ENCODE peak calls at places on chromosomes 5 and 9, in six cellular contexts. One of them, this sample, is unnamed.
A peak's percentile ranks its signal among the peaks of the same experiment; 100 is the strongest.

GRCh38 chr9:16058131-16058549 is 505.3 kb downstream of the CCDC171 start:
- DNase-seq in SK-N-SH: no peak
- DNase-seq in neural progenitor cell: no peak
- DNase-seq in HCT116: no peak
- DNase-seq in GM23248: peak; percentile 76
- DNase-seq in OCI-LY7: no peak
- DNase-seq in this sample: peak; percentile 31

GRCh38 chr5:62720036-62720441 is 141.4 kb downstream of the LRRC70 start:
- DNase-seq in SK-N-SH: peak; percentile 31
- DNase-seq in neural progenitor cell: peak; percentile 69
- DNase-seq in HCT116: peak; percentile 31
- DNase-seq in GM23248: peak; percentile 55
- DNase-seq in OCI-LY7: peak; percentile 24
- DNase-seq in this sample: peak; percentile 77

GRCh38 chr5:33075731-33076130 is 364.6 kb downstream of the NPR3 start:
- DNase-seq in SK-N-SH: no peak
- DNase-seq in neural progenitor cell: no peak
- DNase-seq in HCT116: no peak
- DNase-seq in GM23248: peak; percentile 41
- DNase-seq in OCI-LY7: no peak
- DNase-seq in this sample: no peak

GRCh38 chr5:55036477-55036876 is 12.4 kb downstream of the GZMK start:
- DNase-seq in SK-N-SH: no peak
- DNase-seq in neural progenitor cell: no peak
- DNase-seq in HCT116: no peak
- DNase-seq in GM23248: peak; percentile 30
- DNase-seq in OCI-LY7: no peak
- DNase-seq in this sample: no peak

GRCh38 chr9:19799784-19800183 is 10.9 kb upstream of the SLC24A2 start:
- DNase-seq in SK-N-SH: no peak
- DNase-seq in neural progenitor cell: peak; percentile 77
- DNase-seq in HCT116: no peak
- DNase-seq in GM23248: no peak
- DNase-seq in OCI-LY7: no peak
- DNase-seq in this sample: peak; percentile 89

GRCh38 chr5:109688999-109689739 is 558 bp upstream of the MAN2A1 start:
- DNase-seq in SK-N-SH: peak; percentile 96
- DNase-seq in neural progenitor cell: peak; percentile 97
- DNase-seq in HCT116: peak; percentile 71
- DNase-seq in GM23248: peak; percentile 96
- DNase-seq in OCI-LY7: peak; percentile 94
- DNase-seq in this sample: peak; percentile 93

GRCh38 chr5:87069974-87070608 is 197.6 kb upstream of the RASA1 start:
- DNase-seq in SK-N-SH: no peak
- DNase-seq in neural progenitor cell: peak; percentile 6
- DNase-seq in HCT116: peak; percentile 21
- DNase-seq in GM23248: peak; percentile 79
- DNase-seq in OCI-LY7: peak; percentile 48
- DNase-seq in this sample: peak; percentile 38

GRCh38 chr5:78235289-78235688 is 59.2 kb downstream of the AP3B1 start:
- DNase-seq in SK-N-SH: no peak
- DNase-seq in neural progenitor cell: no peak
- DNase-seq in HCT116: no peak
- DNase-seq in GM23248: peak; percentile 48
- DNase-seq in OCI-LY7: no peak
- DNase-seq in this sample: no peak

GRCh38 chr9:105050296-105050695 is 122.3 kb upstream of the ABCA1 start:
- DNase-seq in SK-N-SH: no peak
- DNase-seq in neural progenitor cell: no peak
- DNase-seq in HCT116: no peak
- DNase-seq in GM23248: peak; percentile 50
- DNase-seq in OCI-LY7: no peak
- DNase-seq in this sample: no peak

GRCh38 chr5:9733456-9733855 is 103.3 kb upstream of the TAS2R1 start:
- DNase-seq in SK-N-SH: no peak
- DNase-seq in neural progenitor cell: no peak
- DNase-seq in HCT116: no peak
- DNase-seq in GM23248: peak; percentile 35
- DNase-seq in OCI-LY7: no peak
- DNase-seq in this sample: no peak

GRCh38 chr9:14661421-14662059 is 31.7 kb downstream of the ZDHHC21 start:
- DNase-seq in SK-N-SH: peak; percentile 58
- DNase-seq in neural progenitor cell: peak; percentile 22
- DNase-seq in HCT116: no peak
- DNase-seq in GM23248: peak; percentile 58
- DNase-seq in OCI-LY7: peak; percentile 37
- DNase-seq in this sample: peak; percentile 54

GRCh38 chr9:18487620-18488019 is 13.7 kb downstream of the ADAMTSL1 start:
- DNase-seq in SK-N-SH: no peak
- DNase-seq in neural progenitor cell: no peak
- DNase-seq in HCT116: no peak
- DNase-seq in GM23248: peak; percentile 13
- DNase-seq in OCI-LY7: no peak
- DNase-seq in this sample: no peak

GRCh38 chr5:926416-927171 is 33.9 kb downstream of the TRIP13 start:
- DNase-seq in SK-N-SH: peak; percentile 54
- DNase-seq in neural progenitor cell: peak; percentile 76
- DNase-seq in HCT116: no peak
- DNase-seq in GM23248: peak; percentile 56
- DNase-seq in OCI-LY7: no peak
- DNase-seq in this sample: peak; percentile 74

GRCh38 chr9:18666987-18667772 is 193.2 kb downstream of the ADAMTSL1 start:
- DNase-seq in SK-N-SH: no peak
- DNase-seq in neural progenitor cell: no peak
- DNase-seq in HCT116: no peak
- DNase-seq in GM23248: peak; percentile 24
- DNase-seq in OCI-LY7: no peak
- DNase-seq in this sample: no peak

GRCh38 chr9:35746583-35746982 is 2.4 kb downstream of the GBA2 start:
- DNase-seq in SK-N-SH: no peak
- DNase-seq in neural progenitor cell: no peak
- DNase-seq in HCT116: no peak
- DNase-seq in GM23248: peak; percentile 35
- DNase-seq in OCI-LY7: no peak
- DNase-seq in this sample: no peak

GRCh38 chr9:15389173-15389572 is 33.5 kb upstream of the SNAPC3 start:
- DNase-seq in SK-N-SH: no peak
- DNase-seq in neural progenitor cell: no peak
- DNase-seq in HCT116: no peak
- DNase-seq in GM23248: peak; percentile 19
- DNase-seq in OCI-LY7: no peak
- DNase-seq in this sample: no peak

GRCh38 chr5:9835121-9835770 is 205.1 kb upstream of the TAS2R1 start:
- DNase-seq in SK-N-SH: no peak
- DNase-seq in neural progenitor cell: peak; percentile 68
- DNase-seq in HCT116: no peak
- DNase-seq in GM23248: no peak
- DNase-seq in OCI-LY7: no peak
- DNase-seq in this sample: peak; percentile 37

GRCh38 chr9:109520475-109521132 is 22.5 kb upstream of the PTPN3 start:
- DNase-seq in SK-N-SH: peak; percentile 69
- DNase-seq in neural progenitor cell: peak; percentile 85
- DNase-seq in HCT116: peak; percentile 72
- DNase-seq in GM23248: peak; percentile 77
- DNase-seq in OCI-LY7: peak; percentile 60
- DNase-seq in this sample: peak; percentile 93

GRCh38 chr9:112051812-112052211 is 123.3 kb downstream of the SUSD1 start:
- DNase-seq in SK-N-SH: no peak
- DNase-seq in neural progenitor cell: no peak
- DNase-seq in HCT116: no peak
- DNase-seq in GM23248: peak; percentile 83
- DNase-seq in OCI-LY7: no peak
- DNase-seq in this sample: no peak

DNA sequence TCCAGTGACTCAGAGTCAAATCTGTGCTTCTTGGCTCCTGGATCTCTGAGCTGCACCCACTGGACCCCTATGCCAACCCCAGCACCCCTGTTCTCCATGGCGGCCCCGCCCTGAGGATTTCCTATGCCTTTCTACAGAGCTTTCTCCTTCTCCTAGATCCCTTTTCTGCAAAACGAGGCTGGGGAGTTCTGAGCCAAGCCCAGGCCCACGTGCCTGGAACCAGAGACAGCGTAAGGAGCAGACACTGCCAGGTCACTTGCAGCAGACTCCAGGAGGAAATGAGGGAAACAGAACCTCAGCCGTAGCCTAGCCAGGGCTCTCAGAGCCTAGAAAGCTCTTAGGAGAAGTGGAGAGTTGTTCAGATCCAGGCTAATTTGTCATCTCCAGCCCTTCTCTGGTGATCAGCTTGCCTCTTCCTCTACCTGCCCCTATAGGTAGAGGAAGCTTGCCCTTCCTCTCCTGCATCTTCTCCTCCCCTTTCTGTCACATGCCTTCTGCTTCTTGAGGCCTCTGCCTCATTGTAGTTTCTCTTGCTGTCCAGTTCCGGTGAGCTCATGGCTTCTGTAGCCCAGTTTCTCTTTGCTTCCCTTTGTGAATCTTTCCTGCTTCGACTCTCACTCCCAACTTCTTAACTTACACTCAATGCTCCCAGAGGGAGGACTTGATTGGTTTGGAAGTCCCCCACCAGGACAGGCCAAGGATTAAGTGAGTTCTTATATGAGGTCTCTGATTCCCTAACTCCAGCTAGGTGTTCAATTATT is 163.4 kb downstream of the RGS3 start:
- DNase-seq in SK-N-SH: no peak
- DNase-seq in neural progenitor cell: no peak
- DNase-seq in HCT116: no peak
- DNase-seq in GM23248: peak; percentile 53
- DNase-seq in OCI-LY7: no peak
- DNase-seq in this sample: no peak
- TF ChIP-seq EZH2phosphoT487 in SK-N-SH: no peak
- TF ChIP-seq EZH2phosphoT487 in neural progenitor cell: no peak
- TF ChIP-seq EZH2phosphoT487 in HCT116: no peak
- TF ChIP-seq EZH2phosphoT487 in GM23248: no peak
- TF ChIP-seq EZH2phosphoT487 in OCI-LY7: no peak
- TF ChIP-seq EZH2phosphoT487 in this sample: no peak

GRCh38 chr5:142219146-142219545 is 105.7 kb downstream of the SPRY4 start:
- DNase-seq in SK-N-SH: no peak
- DNase-seq in neural progenitor cell: no peak
- DNase-seq in HCT116: no peak
- DNase-seq in GM23248: no peak
- DNase-seq in OCI-LY7: no peak
- DNase-seq in this sample: no peak

GRCh38 chr5:142211013-142211412 is 102.4 kb downstream of the NDFIP1 start:
- DNase-seq in SK-N-SH: no peak
- DNase-seq in neural progenitor cell: no peak
- DNase-seq in HCT116: no peak
- DNase-seq in GM23248: no peak
- DNase-seq in OCI-LY7: no peak
- DNase-seq in this sample: no peak

GRCh38 chr5:142211918-142212317 is 103.3 kb downstream of the NDFIP1 start:
- DNase-seq in SK-N-SH: no peak
- DNase-seq in neural progenitor cell: no peak
- DNase-seq in HCT116: no peak
- DNase-seq in GM23248: no peak
- DNase-seq in OCI-LY7: no peak
- DNase-seq in this sample: no peak

GRCh38 chr5:142213077-142213476 is 104.5 kb downstream of the NDFIP1 start:
- DNase-seq in SK-N-SH: no peak
- DNase-seq in neural progenitor cell: no peak
- DNase-seq in HCT116: no peak
- DNase-seq in GM23248: no peak
- DNase-seq in OCI-LY7: no peak
- DNase-seq in this sample: no peak

GRCh38 chr5:142215915-142216681 is 107.5 kb downstream of the NDFIP1 start:
- DNase-seq in SK-N-SH: no peak
- DNase-seq in neural progenitor cell: no peak
- DNase-seq in HCT116: peak; percentile 66
- DNase-seq in GM23248: peak; percentile 95
- DNase-seq in OCI-LY7: no peak
- DNase-seq in this sample: no peak
- TF ChIP-seq EZH2phosphoT487 in SK-N-SH: no peak
- TF ChIP-seq EZH2phosphoT487 in neural progenitor cell: no peak
- TF ChIP-seq EZH2phosphoT487 in HCT116: no peak
- TF ChIP-seq EZH2phosphoT487 in GM23248: peak; percentile 70
- TF ChIP-seq EZH2phosphoT487 in OCI-LY7: no peak
- TF ChIP-seq EZH2phosphoT487 in this sample: no peak

GRCh38 chr5:174454464-174454863 is 269.9 kb upstream of the MSX2 start:
- DNase-seq in SK-N-SH: no peak
- DNase-seq in neural progenitor cell: no peak
- DNase-seq in HCT116: no peak
- DNase-seq in GM23248: no peak
- DNase-seq in OCI-LY7: no peak
- DNase-seq in this sample: no peak
- TF ChIP-seq EZH2phosphoT487 in SK-N-SH: no peak
- TF ChIP-seq EZH2phosphoT487 in neural progenitor cell: no peak
- TF ChIP-seq EZH2phosphoT487 in HCT116: no peak
- TF ChIP-seq EZH2phosphoT487 in GM23248: no peak
- TF ChIP-seq EZH2phosphoT487 in OCI-LY7: no peak
- TF ChIP-seq EZH2phosphoT487 in this sample: no peak

GRCh38 chr5:141934099-141934844 is 10.6 kb downstream of the DELE1 start:
- DNase-seq in SK-N-SH: peak; percentile 84
- DNase-seq in neural progenitor cell: no peak
- DNase-seq in HCT116: no peak
- DNase-seq in GM23248: no peak
- DNase-seq in OCI-LY7: no peak
- DNase-seq in this sample: no peak

GRCh38 chr5:141940695-141941271 is 17.1 kb downstream of the DELE1 start:
- DNase-seq in SK-N-SH: no peak
- DNase-seq in neural progenitor cell: no peak
- DNase-seq in HCT116: no peak
- DNase-seq in GM23248: peak; percentile 80
- DNase-seq in OCI-LY7: no peak
- DNase-seq in this sample: peak; percentile 38

GRCh38 chr5:141941307-141941706 is 16.7 kb downstream of the PCDH12 start:
- DNase-seq in SK-N-SH: no peak
- DNase-seq in neural progenitor cell: no peak
- DNase-seq in HCT116: no peak
- DNase-seq in GM23248: peak; percentile 83
- DNase-seq in OCI-LY7: no peak
- DNase-seq in this sample: no peak

GRCh38 chr5:141933151-141933550 is 9.5 kb downstream of the DELE1 start:
- DNase-seq in SK-N-SH: no peak
- DNase-seq in neural progenitor cell: no peak
- DNase-seq in HCT116: no peak
- DNase-seq in GM23248: no peak
- DNase-seq in OCI-LY7: no peak
- DNase-seq in this sample: no peak

GRCh38 chr5:141935538-141935937 is 11.9 kb downstream of the DELE1 start:
- DNase-seq in SK-N-SH: no peak
- DNase-seq in neural progenitor cell: no peak
- DNase-seq in HCT116: no peak
- DNase-seq in GM23248: no peak
- DNase-seq in OCI-LY7: no peak
- DNase-seq in this sample: no peak
- TF ChIP-seq EZH2phosphoT487 in SK-N-SH: no peak
- TF ChIP-seq EZH2phosphoT487 in neural progenitor cell: no peak
- TF ChIP-seq EZH2phosphoT487 in HCT116: no peak
- TF ChIP-seq EZH2phosphoT487 in GM23248: no peak
- TF ChIP-seq EZH2phosphoT487 in OCI-LY7: no peak
- TF ChIP-seq EZH2phosphoT487 in this sample: no peak

GRCh38 chr9:34124923-34125322 is 1.6 kb downstream of the DCAF12 start:
- DNase-seq in SK-N-SH: no peak
- DNase-seq in neural progenitor cell: no peak
- DNase-seq in HCT116: no peak
- DNase-seq in GM23248: peak; percentile 46
- DNase-seq in OCI-LY7: no peak
- DNase-seq in this sample: peak; percentile 15
- TF ChIP-seq EZH2phosphoT487 in SK-N-SH: no peak
- TF ChIP-seq EZH2phosphoT487 in neural progenitor cell: no peak
- TF ChIP-seq EZH2phosphoT487 in HCT116: no peak
- TF ChIP-seq EZH2phosphoT487 in GM23248: no peak
- TF ChIP-seq EZH2phosphoT487 in OCI-LY7: no peak
- TF ChIP-seq EZH2phosphoT487 in this sample: no peak

This sample was measured in GM23338.